ENCODE peak calls at places on chromosomes 4 and X, in seven cellular contexts. O is bronchial epithelial cell, Y is kidney epithelial cell, T is prostate gland, N is OCI-LY7, J is Calu3, P is GM13977. R is an unnamed sample.

GRCh38 chr4:175238827-175239517 is 320.8 kb downstream of the ADAM29 start:
- DNase-seq in O (peak; percentile 84), Y (no peak), T (no peak), N (no peak), J (no peak), P (no peak), R (no peak)

GRCh38 chr4:156686120-156686519 is 285.5 kb downstream of the PDGFC start:
- DNase-seq in O (peak; percentile 79), Y (peak; percentile 59), T (no peak), N (no peak), J (no peak), P (no peak), R (no peak)

GRCh38 chr4:82044141-82044993 is 329.4 kb downstream of the HNRNPD start:
- DNase-seq in O (peak; percentile 47), Y (peak; percentile 12), T (peak; percentile 39), N (no peak), J (peak; percentile 85), P (no peak), R (peak; percentile 81)

GRCh38 chr4:32002037-32002747 is 1282.0 kb downstream of the PCDH7 start:
- DNase-seq in O (no peak), Y (no peak), T (no peak), N (no peak), J (no peak), P (no peak), R (no peak)

GRCh38 chr4:165668694-165669093 is 204.3 kb upstream of the TLL1 start:
- DNase-seq in O (peak; percentile 48), Y (peak; percentile 16), T (no peak), N (no peak), J (no peak), P (no peak), R (no peak)

GRCh38 chr4:13588954-13589353 is 38.6 kb downstream of the BOD1L1 start:
- DNase-seq in O (no peak), Y (no peak), T (no peak), N (no peak), J (no peak), P (no peak), R (no peak)

GRCh38 chr4:73869130-73870055 is at the start of gene CXCL1:
- DNase-seq in O (peak; percentile 20), Y (no peak), T (peak; percentile 13), N (no peak), J (peak; percentile 88), P (no peak), R (no peak)

GRCh38 chr4:145735330-145735638 is 55.3 kb downstream of the C4orf51 start:
- DNase-seq in O (peak; percentile 97), Y (peak; percentile 90), T (peak; percentile 21), N (no peak), J (peak; percentile 54), P (no peak), R (no peak)

GRCh38 chrX:54808109-54808604 is 612 bp downstream of the MAGED2 start:
- DNase-seq in O (peak; percentile 6), Y (no peak), T (peak; percentile 53), N (no peak), J (peak; percentile 45), P (peak; percentile 47), R (peak; percentile 80)

GRCh38 chr4:143089291-143089690 is 95.4 kb upstream of the USP38 start:
- DNase-seq in O (no peak), Y (no peak), T (no peak), N (no peak), J (no peak), P (no peak), R (no peak)

GRCh38 chr4:84809946-84810345 is 156.5 kb downstream of the WDFY3 start:
- DNase-seq in O (no peak), Y (no peak), T (no peak), N (no peak), J (no peak), P (no peak), R (no peak)

GRCh38 chr4:76579596-76580375 is 144.8 kb downstream of the SHROOM3 start:
- DNase-seq in O (no peak), Y (no peak), T (no peak), N (no peak), J (no peak), P (no peak), R (no peak)

DNA sequence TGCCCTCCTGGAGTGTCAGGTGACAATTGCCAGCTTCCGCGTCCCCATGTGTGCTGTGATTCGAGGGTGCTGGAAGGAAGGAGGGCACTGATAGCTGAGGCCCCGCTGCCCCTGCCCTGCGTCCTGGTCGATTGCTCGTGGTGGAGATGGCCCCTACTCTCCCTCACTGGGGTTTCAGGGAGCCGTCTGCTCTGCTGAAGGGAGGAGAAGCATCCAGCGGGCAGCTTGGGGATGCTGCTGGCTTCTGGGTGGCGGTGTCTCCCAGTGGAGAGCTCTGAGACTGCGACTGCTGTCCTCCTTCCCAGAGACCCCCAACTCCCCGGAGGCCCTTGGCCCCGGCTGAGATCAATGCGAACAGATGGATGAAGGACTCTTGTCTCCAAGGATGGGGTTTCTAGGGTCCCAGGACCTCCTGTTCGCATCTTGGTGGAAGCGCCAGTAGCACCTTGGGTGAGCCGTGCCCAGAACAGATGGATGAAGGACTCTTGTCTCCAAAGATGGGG is 98.6 kb downstream of the PSAPL1 start:
- DNase-seq in O (no peak), Y (no peak), T (no peak), N (no peak), J (no peak), P (no peak), R (no peak)
- TF ChIP-seq CTCF in O (no peak), Y (no peak), T (no peak), N (no peak), J (no peak), P (no peak), R (no peak)

GRCh38 chr4:83723609-83724008 is 187.7 kb downstream of the GPAT3 start:
- DNase-seq in O (no peak), Y (no peak), T (no peak), N (no peak), J (no peak), P (no peak), R (no peak)
- TF ChIP-seq CTCF in O (no peak), Y (no peak), T (no peak), N (no peak), J (no peak), P (no peak), R (no peak)

DNA sequence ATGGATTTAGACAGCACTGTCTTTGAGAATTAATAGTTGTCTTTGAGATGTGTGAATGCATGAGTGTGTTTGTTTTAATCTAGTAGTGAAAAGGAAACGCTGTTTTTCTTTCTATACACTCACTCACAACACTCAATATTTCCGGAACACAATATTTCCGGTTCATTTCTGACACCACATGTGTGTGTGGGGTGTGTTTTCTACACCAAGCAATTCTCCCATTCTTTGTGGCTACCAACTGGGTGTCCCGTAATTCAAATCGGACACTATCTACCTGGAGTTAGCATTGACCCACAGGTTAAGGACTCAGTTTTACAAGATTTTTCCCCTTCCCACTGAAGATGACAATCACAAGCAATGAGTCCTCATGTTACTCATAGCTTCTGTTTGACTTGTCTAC is 113.9 kb downstream of the SNCA start:
- DNase-seq in O (no peak), Y (no peak), T (no peak), N (no peak), J (no peak), P (no peak), R (no peak)
- TF ChIP-seq CTCF in O (no peak), Y (no peak), T (no peak), N (no peak), J (no peak), P (no peak), R (no peak)

GRCh38 chrX:131792356-131792749 is 230.7 kb upstream of the STK26 start:
- DNase-seq in O (no peak), Y (peak; percentile 58), T (no peak), N (no peak), J (no peak), P (peak; percentile 56), R (no peak)
- TF ChIP-seq CTCF in O (no peak), Y (no peak), T (no peak), N (no peak), J (no peak), P (peak; percentile 50), R (no peak)

GRCh38 chr4:151896880-151897279 is 136.1 kb upstream of the GATB start:
- DNase-seq in O (no peak), Y (no peak), T (no peak), N (no peak), J (no peak), P (no peak), R (no peak)
- TF ChIP-seq CTCF in O (no peak), Y (no peak), T (no peak), N (no peak), J (no peak), P (no peak), R (no peak)

DNA sequence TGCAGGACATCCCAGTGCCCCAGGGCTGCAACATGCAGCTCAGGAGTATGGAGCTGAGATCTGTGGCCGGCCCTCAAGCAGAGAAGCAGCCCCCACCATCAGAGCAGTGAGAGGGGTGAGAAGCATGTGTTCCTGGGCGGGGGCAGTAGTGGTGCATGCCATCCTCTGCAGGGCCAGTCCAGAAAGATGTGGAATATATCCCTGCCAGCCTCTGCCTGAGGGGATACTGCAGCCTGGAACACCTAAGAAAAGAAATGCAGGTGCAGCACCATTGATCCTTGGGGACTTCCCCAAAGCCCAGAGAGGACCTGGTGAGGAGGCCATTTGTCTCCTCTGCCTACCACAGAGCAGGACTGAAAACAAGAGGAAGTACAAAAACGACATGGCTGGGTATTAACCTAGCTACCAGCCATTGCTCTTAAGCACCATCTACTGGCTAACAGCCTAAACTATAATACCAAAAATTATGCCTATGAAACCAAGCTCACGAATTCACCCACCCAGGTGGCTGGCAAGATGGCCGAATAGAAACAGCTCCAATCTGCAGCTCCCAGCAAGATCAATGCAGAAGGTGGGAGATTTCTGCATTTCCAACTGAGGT is 158.8 kb downstream of the ADGRA3 start:
- DNase-seq in O (peak; percentile 33), Y (no peak), T (no peak), N (no peak), J (no peak), P (peak; percentile 10), R (no peak)
- TF ChIP-seq CTCF in O (peak; percentile 57), Y (peak; percentile 34), T (no peak), N (peak; percentile 31), J (no peak), P (peak; percentile 1), R (peak; percentile 60)

DNA sequence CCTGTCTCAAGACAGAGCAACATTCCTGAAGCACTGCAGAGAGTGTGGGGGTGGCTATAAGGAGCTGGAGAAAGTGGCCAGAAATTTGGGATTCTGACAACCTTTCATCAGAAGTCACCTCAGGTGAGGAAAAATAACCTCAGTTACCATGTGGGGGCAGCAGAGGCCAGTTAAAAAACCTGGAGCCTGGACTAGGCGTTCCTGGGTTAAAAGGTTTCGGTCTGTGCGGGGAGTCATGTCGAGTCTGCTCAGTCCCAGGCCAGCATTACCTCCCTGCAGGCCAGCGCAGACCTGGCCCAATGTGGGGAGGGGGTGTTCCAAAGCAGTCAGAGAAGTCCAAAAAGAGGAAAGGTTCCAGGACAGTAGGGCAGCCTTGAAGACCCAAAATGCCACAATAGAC is 10.9 kb upstream of the NALF2 start:
- DNase-seq in O (peak; percentile 23), Y (no peak), T (no peak), N (peak; percentile 47), J (peak; percentile 69), P (peak; percentile 36), R (no peak)
- TF ChIP-seq CTCF in O (peak; percentile 41), Y (peak; percentile 37), T (no peak), N (peak; percentile 69), J (peak; percentile 48), P (peak; percentile 45), R (peak; percentile 72)

R was measured in type B pancreatic cell.